ENCODE peak calls at places on chromosome 5, in nine cellular contexts. N is spleen; A is stimulated activated CD4-positive, alpha-beta T cell treated with anti-CD3 and anti-CD28 coated beads, Interleukin-2, amount 100 ng/mL, for 48 hours; B is GM23338; T is islet precursor cell; I is lower lobe of right lung; W is GM04504; E is iPS-NIHi11; O is NCI-H526 treated with DMSO at 0.1 percent for 48 hours. K is an unnamed sample.

GRCh38 chr5:24539625-24540024 is 105.2 kb downstream of the CDH10 start:
- DNase-seq in I (no peak), W (no peak), N (no peak), E (no peak), A (no peak), O (no peak), B (no peak), T (no peak), K (no peak)

GRCh38 chr5:37375091-37375490 is 4.0 kb upstream of the WDR70 start:
- DNase-seq in E (no peak), A (no peak), B (no peak), N (no peak), O (no peak), W (no peak), I (no peak), T (no peak), K (no peak)

GRCh38 chr5:14560091-14560595 is 21.4 kb upstream of the OTULINL start:
- DNase-seq in O (no peak), B (no peak), W (no peak), T (no peak), A (no peak), E (no peak), I (no peak), N (no peak), K (no peak)

GRCh38 chr5:139654875-139655491 is 6.8 kb downstream of the CXXC5 start:
- DNase-seq in E (no peak), O (no peak), A (no peak), N (no peak), B (no peak), I (no peak), T (no peak), W (no peak), K (no peak)

GRCh38 chr5:177303925-177304391 is 359 bp downstream of the PRELID1 start:
- DNase-seq in W (no peak), I (no peak), N (peak; percentile 82), O (no peak), A (no peak), B (no peak), E (no peak), T (no peak), K (no peak)

GRCh38 chr5:137606401-137606800 is 107.3 kb upstream of the SPOCK1 start:
- DNase-seq in N (no peak), A (no peak), B (no peak), E (no peak), I (no peak), O (no peak), T (no peak), W (peak; percentile 39), K (no peak)

GRCh38 chr5:135353952-135354721 is 44.9 kb downstream of the MACROH2A1 start:
- DNase-seq in T (no peak), A (no peak), W (peak; percentile 96), N (peak; percentile 54), B (no peak), I (no peak), E (no peak), O (no peak), K (no peak)

GRCh38 chr5:178223196-178223773 is 9.3 kb downstream of the PHYKPL start:
- DNase-seq in N (no peak), A (no peak), B (no peak), I (peak; percentile 12), T (no peak), O (no peak), W (no peak), E (no peak), K (no peak)

GRCh38 chr5:26482817-26483375 is 555.5 kb downstream of the CDH9 start:
- DNase-seq in E (peak; percentile 82), T (peak; percentile 72), N (no peak), B (peak; percentile 92), O (peak; percentile 7), A (no peak), I (no peak), W (no peak), K (no peak)

K was measured in memory B cell.